ENCODE peak calls at places on chromosomes 2 and 18, in five cellular contexts. N, T, Z, D and A are unnamed samples.

GRCh38 chr2:209864716-209865295 is 93.2 kb downstream of the UNC80 start:
- DNase-seq in N (no peak), T (no peak), D (no peak), Z (no peak), A (no peak)

GRCh38 chr18:79182047-79182713 is 113.0 kb downstream of the ATP9B start:
- DNase-seq in T (no peak), D (no peak), Z (no peak), N (no peak), A (no peak)

GRCh38 chr18:22601481-22601880 is 183.8 kb upstream of the CTAGE1 start:
- DNase-seq in T (no peak), D (no peak), Z (no peak), N (no peak), A (no peak)

GRCh38 chr2:119730598-119731278 is 29.0 kb upstream of the PTPN4 start:
- DNase-seq in Z (no peak), T (no peak), D (no peak), N (no peak), A (peak)

GRCh38 chr2:35503738-35504160 is 851.8 kb upstream of the CRIM1 start:
- DNase-seq in N (no peak), T (no peak), Z (no peak), D (no peak), A (no peak)

GRCh38 chr2:157627594-157628281 is 926 bp downstream of the ACVR1C start:
- DNase-seq in Z (no peak), T (no peak), N (no peak), D (peak), A (peak)

GRCh38 chr18:74248189-74248975 is 43.4 kb downstream of the CYB5A start:
- DNase-seq in D (no peak), Z (peak), N (no peak), T (no peak), A (no peak)

GRCh38 chr18:61350578-61350977 is 17.3 kb downstream of the CDH20 start:
- DNase-seq in D (no peak), N (no peak), Z (no peak), T (no peak), A (no peak)

GRCh38 chr2:199131876-199132275 is 325.9 kb downstream of the SATB2 start:
- DNase-seq in D (no peak), Z (no peak), N (no peak), T (no peak), A (no peak)

DNA sequence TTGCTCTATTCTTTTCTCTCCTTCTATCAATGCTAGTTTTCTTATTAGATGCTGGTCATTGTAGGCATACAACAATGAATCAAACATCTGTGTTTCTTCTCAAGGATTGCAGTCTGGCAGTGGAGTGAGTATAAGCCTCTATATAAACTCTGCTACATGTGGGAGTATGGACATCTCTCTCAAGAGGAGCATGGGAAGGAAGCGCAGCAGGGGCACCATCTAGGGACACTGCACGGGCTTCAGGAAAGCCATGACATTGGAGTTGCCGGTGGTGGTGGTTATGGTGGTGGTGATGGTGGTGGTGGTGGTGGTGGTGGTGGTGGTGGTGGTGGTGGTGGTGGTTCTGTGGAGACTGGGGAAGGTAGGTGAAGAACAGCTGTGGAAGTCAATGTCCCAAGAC is 462.6 kb downstream of the RNF144A start:
- DNase-seq in N (no peak), T (no peak), Z (no peak), D (no peak), A (no peak)
- TF ChIP-seq CTCF in N (no peak), T (no peak), Z (no peak), D (no peak), A (no peak)

DNA sequence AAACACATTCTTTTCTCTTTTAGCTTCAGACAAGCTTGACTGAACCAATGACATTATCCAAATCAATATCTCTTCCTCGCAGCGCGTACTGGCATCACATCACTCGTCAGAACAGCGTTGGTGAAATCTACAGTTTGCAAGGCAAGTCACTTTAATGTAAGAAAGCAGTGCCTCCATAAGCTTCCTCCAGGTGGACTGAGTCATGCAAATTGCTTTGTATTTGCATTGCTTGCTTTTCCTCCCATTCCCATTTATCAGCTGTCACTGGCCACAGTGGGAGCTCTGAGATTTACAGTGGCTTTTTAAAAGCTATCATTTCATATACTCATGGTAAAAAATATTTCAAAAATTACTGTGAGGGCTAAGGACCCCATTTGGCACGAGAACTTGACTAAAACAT is 189.9 kb downstream of the CD226 start:
- DNase-seq in D (no peak), N (no peak), T (no peak), Z (no peak), A (no peak)
- TF ChIP-seq CTCF in D (no peak), N (peak), T (no peak), Z (no peak), A (no peak)

GRCh38 chr2:29296585-29296984 is 181.4 kb downstream of the CLIP4 start:
- DNase-seq in Z (no peak), T (no peak), N (no peak), D (no peak), A (no peak)

GRCh38 chr2:29290293-29291052 is 175.3 kb downstream of the CLIP4 start:
- DNase-seq in Z (no peak), N (no peak), T (no peak), D (no peak), A (no peak)

GRCh38 chr2:29293830-29294438 is 178.7 kb downstream of the CLIP4 start:
- DNase-seq in Z (no peak), N (peak), T (no peak), D (peak), A (peak)

GRCh38 chr2:29295843-29296242 is 180.6 kb downstream of the CLIP4 start:
- DNase-seq in D (peak), T (no peak), Z (no peak), N (no peak), A (no peak)
- TF ChIP-seq CTCF in D (no peak), T (no peak), Z (no peak), N (peak), A (peak)

DNA sequence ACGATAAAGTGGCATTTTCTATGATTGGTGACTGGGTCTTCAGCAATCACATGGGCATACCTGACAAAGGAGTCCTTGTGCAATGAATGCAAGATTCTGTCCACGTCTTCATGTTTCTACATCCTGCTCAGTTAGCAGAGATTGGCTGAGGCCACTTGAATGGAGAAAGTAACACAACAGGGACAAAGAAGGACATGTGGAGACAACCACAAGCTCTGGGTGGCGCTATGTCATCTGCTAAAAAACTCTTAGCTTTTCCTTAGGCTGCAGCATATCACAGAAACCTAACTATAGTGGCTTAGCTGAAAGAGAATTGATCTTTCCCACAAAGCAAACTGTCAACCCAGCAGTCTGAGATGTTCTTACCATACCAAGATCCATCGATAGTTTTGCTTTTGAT is 1109.7 kb downstream of the SOCS6 start:
- DNase-seq in Z (no peak), T (no peak), D (peak), N (peak), A (no peak)
- TF ChIP-seq CTCF in Z (no peak), T (no peak), D (no peak), N (peak), A (no peak)

GRCh38 chr2:207142461-207142860 is 23.3 kb downstream of the KLF7 start:
- DNase-seq in T (no peak), D (no peak), N (no peak), Z (peak), A (no peak)
- TF ChIP-seq CTCF in T (no peak), D (no peak), N (no peak), Z (peak), A (no peak)

GRCh38 chr2:31675485-31675901 is 94.8 kb upstream of the SRD5A2 start:
- DNase-seq in T (no peak), N (peak), D (no peak), Z (no peak), A (no peak)
- TF ChIP-seq CTCF in T (no peak), N (peak), D (no peak), Z (no peak), A (no peak)

GRCh38 chr18:3183103-3183717 is 36.6 kb downstream of the MYOM1 start:
- DNase-seq in T (no peak), Z (no peak), N (no peak), D (no peak), A (peak)

GRCh38 chr18:3189884-3190283 is 29.9 kb downstream of the MYOM1 start:
- DNase-seq in N (no peak), Z (no peak), D (no peak), T (no peak), A (no peak)

GRCh38 chr18:3184275-3184963 is 35.3 kb downstream of the MYOM1 start:
- DNase-seq in Z (no peak), D (no peak), N (no peak), T (no peak), A (no peak)

GRCh38 chr18:3192286-3192685 is 27.5 kb downstream of the MYOM1 start:
- DNase-seq in T (no peak), N (no peak), Z (no peak), D (no peak), A (no peak)

DNA sequence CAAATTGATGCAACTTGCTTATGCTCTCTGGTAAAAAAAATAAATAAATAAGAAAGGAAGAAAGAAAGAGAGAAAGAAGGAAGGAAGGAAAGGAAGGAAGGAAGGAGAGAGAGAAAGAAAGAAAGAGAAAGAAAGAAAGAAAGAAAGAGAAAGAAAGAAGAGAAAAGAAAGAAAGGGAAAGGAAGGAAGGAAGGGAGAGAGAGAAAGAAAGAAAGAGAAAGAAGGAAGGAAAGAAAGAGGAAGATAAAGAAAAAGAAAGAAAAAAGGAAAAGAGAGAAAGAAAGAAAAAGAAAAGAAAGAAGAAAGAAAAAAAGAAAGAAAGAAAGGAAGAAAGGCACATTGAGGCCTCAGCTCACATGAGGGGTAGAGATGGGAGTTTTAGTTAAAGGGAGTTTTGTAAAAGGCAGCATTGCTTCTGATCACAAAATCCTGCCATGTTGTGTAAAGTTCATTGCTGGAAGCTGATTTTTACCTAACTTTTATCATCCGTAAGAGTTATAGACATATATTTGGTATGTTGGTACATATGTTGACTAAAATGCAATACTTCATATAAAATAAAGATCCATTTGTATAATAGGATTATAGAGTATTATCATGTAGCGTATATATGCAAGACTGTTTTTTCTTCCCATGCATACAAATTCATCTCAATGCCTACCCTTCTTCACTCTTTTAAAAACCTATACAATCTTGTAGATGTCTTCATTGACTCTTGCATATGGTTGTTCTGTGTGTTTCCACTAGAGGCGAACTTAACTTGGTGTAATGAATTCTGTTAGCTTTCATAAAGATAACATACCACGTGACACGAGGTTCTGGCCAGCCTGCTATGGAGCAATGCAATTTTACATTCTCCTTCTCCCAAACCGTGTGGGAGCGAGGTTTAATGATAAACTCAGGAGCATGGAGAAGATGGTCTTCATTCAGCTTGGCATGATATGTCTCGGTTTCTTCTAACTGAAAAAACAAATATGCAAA is 32.8 kb downstream of the MYOM1 start:
- DNase-seq in T (no peak), Z (no peak), N (no peak), D (no peak), A (no peak)
- TF ChIP-seq CTCF in T (no peak), Z (peak), N (peak), D (no peak), A (no peak)

DNA sequence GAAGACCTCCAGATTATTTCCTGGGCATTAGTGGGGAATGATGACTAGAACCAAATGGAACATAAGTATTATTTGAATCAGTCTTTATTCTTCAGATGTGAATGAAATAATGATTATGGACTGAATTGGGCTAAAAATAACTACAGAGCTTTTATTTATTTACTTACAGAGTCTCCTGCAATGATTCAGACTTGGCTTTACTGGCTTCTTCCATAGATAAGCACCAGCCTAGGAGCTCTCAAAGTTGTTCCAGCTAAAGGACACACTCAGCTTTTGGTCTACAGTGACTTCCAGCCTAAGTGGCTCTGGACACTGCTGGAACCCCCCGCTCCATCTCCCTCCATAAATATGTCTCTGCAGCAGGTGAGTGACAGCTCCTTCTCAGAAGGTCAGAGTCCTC is 24.3 kb upstream of the ARHGAP25 start:
- DNase-seq in N (no peak), T (no peak), Z (no peak), D (no peak), A (no peak)
- TF ChIP-seq CTCF in N (no peak), T (no peak), Z (no peak), D (no peak), A (no peak)

DNA sequence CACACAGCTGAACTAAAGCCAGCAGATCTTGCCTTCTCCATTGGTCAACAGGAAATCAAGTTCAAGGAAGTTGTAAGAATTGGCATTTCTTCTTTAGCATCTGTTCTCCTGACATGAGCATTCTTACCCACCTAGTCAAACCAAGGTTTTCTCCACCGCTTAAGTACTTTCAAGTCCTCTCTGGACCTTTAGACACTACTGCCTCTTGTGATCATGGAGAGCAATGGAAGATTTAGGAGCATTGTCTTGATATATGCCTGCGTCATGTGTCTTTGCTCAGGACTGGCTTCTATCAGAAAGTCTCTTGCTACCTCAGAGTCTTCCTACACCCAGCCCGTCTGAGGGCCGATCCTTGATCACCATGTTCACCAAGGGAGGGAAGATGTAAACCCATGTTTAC is 262.2 kb downstream of the PHLPP1 start:
- DNase-seq in Z (no peak), D (no peak), N (no peak), T (no peak), A (no peak)
- TF ChIP-seq CTCF in Z (no peak), D (no peak), N (no peak), T (no peak), A (no peak)